ENCODE peak calls at places on chromosomes 1 and 21, in nine cellular contexts. E, B, I, R, Y, P, W, M and D are unnamed samples.

GRCh38 chr1:109490934-109491302 is 3.0 kb upstream of the CYB561D1 start:
- DNase-seq in E (no peak), B (no peak), I (no peak), R (no peak), Y (no peak), P (no peak), W (no peak), M (no peak), D (no peak)

GRCh38 chr1:205962821-205963221 is 19.6 kb upstream of the SLC26A9 start:
- DNase-seq in E (no peak), B (no peak), I (no peak), R (no peak), Y (no peak), P (no peak), W (no peak), M (no peak), D (no peak)

GRCh38 chr1:184141481-184141880 is 90.0 kb downstream of the TSEN15 start:
- DNase-seq in E (no peak), B (no peak), I (no peak), R (no peak), Y (no peak), P (no peak), W (no peak), M (no peak), D (no peak)

GRCh38 chr1:180633092-180634045 is 1.5 kb downstream of the XPR1 start:
- DNase-seq in E (no peak), B (no peak), I (no peak), R (no peak), Y (no peak), P (peak), W (no peak), M (peak), D (no peak)

GRCh38 chr1:35499652-35500176 is 57.5 kb downstream of the KIAA0319L start:
- DNase-seq in E (no peak), B (peak), I (peak), R (peak), Y (no peak), P (no peak), W (peak), M (no peak), D (no peak)

GRCh38 chr1:46008585-46008984 is 123.8 kb downstream of the PIK3R3 start:
- DNase-seq in E (no peak), B (no peak), I (no peak), R (no peak), Y (no peak), P (no peak), W (no peak), M (no peak), D (no peak)

GRCh38 chr1:46034601-46035516 is 97.6 kb downstream of the PIK3R3 start:
- DNase-seq in E (no peak), B (no peak), I (no peak), R (no peak), Y (no peak), P (no peak), W (no peak), M (no peak), D (no peak)

GRCh38 chr1:57040831-57041230 is 75.0 kb upstream of the C8B start:
- DNase-seq in E (no peak), B (no peak), I (no peak), R (no peak), Y (no peak), P (no peak), W (no peak), M (no peak), D (no peak)

GRCh38 chr1:214004014-214004413 is 16.2 kb downstream of the PROX1 start:
- DNase-seq in E (no peak), B (no peak), I (no peak), R (no peak), Y (no peak), P (no peak), W (no peak), M (no peak), D (no peak)

GRCh38 chr1:155051777-155052398 is 772 bp downstream of the ADAM15 start:
- DNase-seq in E (peak), B (no peak), I (peak), R (peak), Y (peak), P (peak), W (peak), M (peak), D (peak)

GRCh38 chr1:224430511-224431113 is 4.0 kb downstream of the WDR26 start:
- DNase-seq in E (peak), B (no peak), I (no peak), R (peak), Y (no peak), P (peak), W (no peak), M (no peak), D (no peak)

GRCh38 chr1:50060279-50060678 is 36.5 kb upstream of the AGBL4 start:
- DNase-seq in E (peak), B (no peak), I (no peak), R (no peak), Y (peak), P (no peak), W (no peak), M (no peak), D (no peak)

GRCh38 chr1:59699227-59699847 is 115.4 kb upstream of the HOOK1 start:
- DNase-seq in E (peak), B (peak), I (peak), R (peak), Y (peak), P (peak), W (peak), M (peak), D (peak)

GRCh38 chr1:183913556-183913955 is 108.6 kb downstream of the RGL1 start:
- DNase-seq in E (no peak), B (no peak), I (no peak), R (no peak), Y (no peak), P (no peak), W (no peak), M (no peak), D (no peak)

GRCh38 chr21:43597052-43597451 is 62.2 kb downstream of the HSF2BP start:
- DNase-seq in E (peak), B (no peak), I (no peak), R (no peak), Y (no peak), P (peak), W (no peak), M (no peak), D (no peak)

GRCh38 chr1:244388961-244389360 is 62.7 kb downstream of the ADSS2 start:
- DNase-seq in E (no peak), B (no peak), I (no peak), R (no peak), Y (no peak), P (peak), W (no peak), M (no peak), D (no peak)

GRCh38 chr1:223007250-223007649 is 135.8 kb downstream of the TLR5 start:
- DNase-seq in E (peak), B (no peak), I (no peak), R (no peak), Y (no peak), P (no peak), W (no peak), M (no peak), D (no peak)

GRCh38 chr21:20603236-20603635 is 395.0 kb upstream of the NCAM2 start:
- DNase-seq in E (no peak), B (no peak), I (no peak), R (no peak), Y (no peak), P (no peak), W (no peak), M (no peak), D (no peak)

GRCh38 chr1:213979751-213980605 is 7.8 kb upstream of the PROX1 start:
- DNase-seq in E (no peak), B (no peak), I (no peak), R (no peak), Y (no peak), P (no peak), W (no peak), M (no peak), D (no peak)

GRCh38 chr1:59880735-59881134 is 45.8 kb downstream of the CYP2J2 start:
- DNase-seq in E (no peak), B (no peak), I (no peak), R (no peak), Y (no peak), P (peak), W (no peak), M (no peak), D (no peak)

GRCh38 chr1:111789666-111790316 is 34.1 kb downstream of the DDX20 start:
- DNase-seq in E (no peak), B (no peak), I (no peak), R (no peak), Y (no peak), P (peak), W (no peak), M (no peak), D (no peak)

GRCh38 chr1:22652457-22652856 is 579 bp upstream of the C1QB start:
- DNase-seq in E (no peak), B (no peak), I (no peak), R (no peak), Y (no peak), P (no peak), W (no peak), M (no peak), D (no peak)

GRCh38 chr1:11169202-11169601 is 20.0 kb upstream of the ANGPTL7 start:
- DNase-seq in E (peak), B (no peak), I (no peak), R (no peak), Y (no peak), P (no peak), W (no peak), M (no peak), D (no peak)

GRCh38 chr1:70256664-70257063 is 35.5 kb downstream of the SRSF11 start:
- DNase-seq in E (no peak), B (no peak), I (no peak), R (no peak), Y (no peak), P (peak), W (no peak), M (no peak), D (no peak)

GRCh38 chr1:228735871-228736586 is 750 bp downstream of the RHOU start:
- DNase-seq in E (no peak), B (no peak), I (peak), R (peak), Y (peak), P (peak), W (peak), M (no peak), D (peak)

GRCh38 chr1:239218296-239218695 is 168.1 kb upstream of the CHRM3 start:
- DNase-seq in E (no peak), B (no peak), I (no peak), R (no peak), Y (no peak), P (no peak), W (no peak), M (no peak), D (no peak)

GRCh38 chr21:42681296-42682206 is 28.1 kb downstream of the PDE9A start:
- DNase-seq in E (no peak), B (no peak), I (peak), R (no peak), Y (no peak), P (no peak), W (no peak), M (no peak), D (no peak)

GRCh38 chr1:30111431-30111830 is 612.0 kb downstream of the MATN1 start:
- DNase-seq in E (no peak), B (no peak), I (no peak), R (peak), Y (peak), P (peak), W (no peak), M (peak), D (no peak)

GRCh38 chr1:32066489-32066873 is 6.3 kb upstream of the TMEM39B start:
- DNase-seq in E (peak), B (peak), I (no peak), R (peak), Y (peak), P (peak), W (no peak), M (no peak), D (no peak)

GRCh38 chr1:62045579-62045978 is 149.1 kb upstream of the L1TD1 start:
- DNase-seq in E (peak), B (no peak), I (no peak), R (no peak), Y (no peak), P (no peak), W (no peak), M (peak), D (no peak)

GRCh38 chr1:31568895-31569655 is 7.2 kb upstream of the TINAGL1 start:
- DNase-seq in E (peak), B (no peak), I (no peak), R (no peak), Y (peak), P (no peak), W (no peak), M (no peak), D (no peak)

GRCh38 chr1:213564215-213564659 is 423.5 kb upstream of the PROX1 start:
- DNase-seq in E (peak), B (no peak), I (no peak), R (no peak), Y (peak), P (no peak), W (no peak), M (no peak), D (no peak)

GRCh38 chr1:89918127-89918793 is 76.7 kb upstream of the ZNF326 start:
- DNase-seq in E (no peak), B (no peak), I (no peak), R (no peak), Y (no peak), P (peak), W (no peak), M (no peak), D (no peak)

GRCh38 chr1:34398916-34399275 is 222.2 kb downstream of the C1orf94 start:
- DNase-seq in E (no peak), B (no peak), I (no peak), R (no peak), Y (no peak), P (no peak), W (no peak), M (no peak), D (no peak)

GRCh38 chr1:77060000-77060399 is 159.2 kb downstream of the PIGK start:
- DNase-seq in E (no peak), B (no peak), I (no peak), R (no peak), Y (no peak), P (no peak), W (no peak), M (no peak), D (no peak)

GRCh38 chr1:51915958-51916357 is 37.4 kb upstream of the NRDC start:
- DNase-seq in E (no peak), B (no peak), I (no peak), R (no peak), Y (peak), P (no peak), W (no peak), M (no peak), D (no peak)